ENCODE peak calls at places on chromosomes 3 and 15, in four cellular contexts. C is HFFc6, N is GM23338, G is epithelial cell of esophagus. V is an unnamed sample.

GRCh38 chr3:51716805-51717204 is 9.9 kb downstream of the GRM2 start:
- DNase-seq in C (no peak), N (no peak), G (no peak), V (no peak)

GRCh38 chr3:150407818-150408231 is 273 bp upstream of the TSC22D2 start:
- DNase-seq in C (no peak), N (peak; percentile 94), G (no peak), V (no peak)

GRCh38 chr3:45480218-45480617 is 91.8 kb downstream of the LARS2 start:
- DNase-seq in C (peak; percentile 34), N (no peak), G (peak; percentile 55), V (no peak)

GRCh38 chr3:179811321-179812095 is 158.7 kb downstream of the USP13 start:
- DNase-seq in C (peak; percentile 86), N (peak; percentile 90), G (peak; percentile 82), V (peak; percentile 24)

GRCh38 chr3:181700168-181701087 is 11.3 kb upstream of the SOX2 start:
- DNase-seq in C (peak; percentile 47), N (peak; percentile 92), G (peak; percentile 83), V (no peak)

GRCh38 chr15:77048135-77048866 is 22.6 kb downstream of the TSPAN3 start:
- DNase-seq in C (no peak), N (no peak), G (no peak), V (no peak)

GRCh38 chr3:49636883-49637609 is 37.1 kb upstream of the APEH start:
- DNase-seq in C (no peak), N (no peak), G (peak; percentile 90), V (no peak)

GRCh38 chr3:14306167-14306566 is 96.2 kb upstream of the SLC6A6 start:
- DNase-seq in C (no peak), N (no peak), G (no peak), V (no peak)

GRCh38 chr3:147299656-147300055 is 106.7 kb downstream of the ZIC4 start:
- DNase-seq in C (peak; percentile 57), N (no peak), G (no peak), V (no peak)

GRCh38 chr15:79811406-79812405 is 85.1 kb downstream of the MTHFS start:
- DNase-seq in C (no peak), N (no peak), G (peak; percentile 78), V (peak; percentile 34)

GRCh38 chr3:168095611-168096209 is at the start of gene GOLIM4:
- DNase-seq in C (peak; percentile 98), N (peak; percentile 95), G (peak; percentile 99), V (peak; percentile 95)

GRCh38 chr3:4978259-4978965 is 825 bp upstream of the BHLHE40 start:
- DNase-seq in C (peak; percentile 95), N (peak; percentile 86), G (peak; percentile 100), V (peak; percentile 95)

GRCh38 chr3:4977001-4977888 is 2.0 kb upstream of the BHLHE40 start:
- DNase-seq in C (peak; percentile 58), N (peak; percentile 71), G (peak; percentile 83), V (no peak)

GRCh38 chr3:4974154-4974553 is 5.1 kb upstream of the BHLHE40 start:
- DNase-seq in C (no peak), N (no peak), G (no peak), V (no peak)

GRCh38 chr3:4977889-4978258 is 1.4 kb upstream of the BHLHE40 start:
- DNase-seq in C (no peak), N (peak; percentile 66), G (no peak), V (no peak)

GRCh38 chr3:4976109-4976508 is 3.1 kb upstream of the BHLHE40 start:
- DNase-seq in C (peak; percentile 34), N (peak; percentile 82), G (peak; percentile 89), V (no peak)
- TF ChIP-seq CTCF in C (peak; percentile 78), N (peak; percentile 91), G (peak; percentile 73), V (peak; percentile 25)

GRCh38 chr15:87228460-87228859 is 1028.1 kb downstream of the NTRK3 start:
- DNase-seq in C (peak; percentile 34), N (no peak), G (no peak), V (no peak)
- TF ChIP-seq CTCF in C (no peak), N (no peak), G (no peak), V (no peak)

DNA sequence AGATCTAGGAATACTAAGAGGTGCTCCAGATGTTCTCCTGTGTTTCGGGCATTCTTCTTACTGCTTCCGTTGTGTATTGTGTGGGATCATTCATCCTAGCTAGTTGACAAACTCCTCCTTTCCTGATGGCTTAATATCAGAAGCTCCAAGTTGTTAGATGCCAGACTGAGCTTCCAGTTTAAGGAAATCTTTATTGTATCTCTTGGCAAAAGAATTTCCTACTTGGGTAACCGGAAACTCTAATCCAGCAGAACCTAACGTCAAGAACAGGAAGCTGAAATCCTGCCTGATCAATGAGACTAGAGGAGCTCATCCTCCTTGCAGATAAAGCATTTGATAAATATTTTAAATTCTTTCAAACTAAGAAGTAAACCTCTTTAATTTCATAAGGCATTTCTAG is 27.7 kb upstream of the MYH15 start:
- DNase-seq in C (no peak), N (no peak), G (no peak), V (no peak)
- TF ChIP-seq CTCF in C (no peak), N (no peak), G (no peak), V (no peak)

GRCh38 chr3:36408146-36408545 is 27.8 kb downstream of the STAC start:
- DNase-seq in C (no peak), N (peak; percentile 40), G (no peak), V (no peak)
- TF ChIP-seq CTCF in C (no peak), N (peak; percentile 58), G (no peak), V (peak; percentile 16)

GRCh38 chr3:43155464-43156121 is 49.7 kb upstream of the POMGNT2 start:
- DNase-seq in C (peak; percentile 83), N (peak; percentile 89), G (peak; percentile 88), V (peak; percentile 47)
- TF ChIP-seq CTCF in C (peak; percentile 81), N (peak; percentile 87), G (peak; percentile 83), V (peak; percentile 81)

GRCh38 chr3:146163584-146163983 is 2.6 kb upstream of the PLOD2 start:
- DNase-seq in C (peak; percentile 90), N (no peak), G (peak; percentile 92), V (peak; percentile 84)
- TF ChIP-seq CTCF in C (peak; percentile 70), N (no peak), G (peak; percentile 44), V (no peak)